ENCODE peak calls at places on chromosomes 11 and 22, in five cellular contexts. J is stimulated activated CD4-positive, alpha-beta T cell treated with anti-CD3 and anti-CD28 coated beads, Interleukin-15, amount 100 ng/mL, for 24 hours; W is Kasumi-1; Q is COR-L47; V is stimulated activated CD8-positive, alpha-beta memory T cell treated with anti-CD3 and anti-CD28 coated beads, Interleukin-4, amount 100 ng/mL, for 1 hour. B is an unnamed sample.

GRCh38 chr11:59550842-59551650 is 39.7 kb downstream of the OR4D9 start:
- DNase-seq in J (peak; percentile 89), W (peak; percentile 87), Q (peak; percentile 77), V (peak; percentile 58), B (peak; percentile 70)

GRCh38 chr11:60343094-60343704 is 16.1 kb downstream of the MS4A6E start:
- DNase-seq in J (no peak), W (peak; percentile 42), Q (no peak), V (no peak), B (no peak)

GRCh38 chr11:92776676-92777075 is 192.8 kb upstream of the MTNR1B start:
- DNase-seq in J (no peak), W (no peak), Q (no peak), V (no peak), B (no peak)

GRCh38 chr11:35918716-35919115 is 25.1 kb upstream of the LDLRAD3 start:
- DNase-seq in J (no peak), W (no peak), Q (peak; percentile 35), V (no peak), B (no peak)

GRCh38 chr11:26820739-26821138 is 98.9 kb upstream of the SLC5A12 start:
- DNase-seq in J (no peak), W (no peak), Q (no peak), V (no peak), B (no peak)

GRCh38 chr11:3074912-3075589 is 17.8 kb upstream of the CARS1 start:
- DNase-seq in J (no peak), W (no peak), Q (peak; percentile 90), V (no peak), B (no peak)

GRCh38 chr11:37026326-37026725 is 428.3 kb upstream of the RAG2 start:
- DNase-seq in J (no peak), W (no peak), Q (no peak), V (no peak), B (no peak)

GRCh38 chr22:20388200-20388599 is 5.8 kb upstream of the ZNF74 start:
- DNase-seq in J (no peak), W (no peak), Q (no peak), V (no peak), B (no peak)

GRCh38 chr11:117618956-117619355 is 178.1 kb downstream of the DSCAML1 start:
- DNase-seq in J (no peak), W (no peak), Q (no peak), V (no peak), B (no peak)

GRCh38 chr11:22190827-22191463 is 1.9 kb upstream of the ANO5 start:
- DNase-seq in J (no peak), W (no peak), Q (no peak), V (no peak), B (no peak)

GRCh38 chr11:72243173-72243566 is 806 bp downstream of the PHOX2A start:
- DNase-seq in J (no peak), W (no peak), Q (no peak), V (no peak), B (no peak)

GRCh38 chr11:19026862-19027261 is 33.7 kb downstream of the MRGPRX2 start:
- DNase-seq in J (no peak), W (no peak), Q (no peak), V (no peak), B (no peak)

GRCh38 chr11:11476499-11476898 is 123.4 kb upstream of the CSNK2A3 start:
- DNase-seq in J (no peak), W (no peak), Q (no peak), V (no peak), B (no peak)